ENCODE peak calls at places on chromosomes 7 and 10, in six cellular contexts. One of them, this sample, is unnamed.

GRCh38 chr7:102305414-102306268 is 19.0 kb downstream of the SH2B2 start:
- DNase-seq in activated CD8-positive, alpha-beta memory T cell treated with anti-CD3 and anti-CD28 coated beads, Interleukin-2, amount 50 U/mL, for 4 hours: no peak
- DNase-seq in stimulated activated CD4-positive, alpha-beta T cell treated with anti-CD3 and anti-CD28 coated beads, Interleukin-1b, Interleukin-23, amount 100 ng/mL, for 48 hours: no peak
- DNase-seq in activated effector memory CD4-positive, alpha-beta T cell treated with Interleukin-2 at 50 U/mL for 16 hours: no peak
- DNase-seq in ureter: no peak
- DNase-seq in AG04449: no peak
- DNase-seq in this sample: peak; percentile 67

GRCh38 chr10:126234630-126235029 is 153.6 kb downstream of the ADAM12 start:
- DNase-seq in activated CD8-positive, alpha-beta memory T cell treated with anti-CD3 and anti-CD28 coated beads, Interleukin-2, amount 50 U/mL, for 4 hours: no peak
- DNase-seq in stimulated activated CD4-positive, alpha-beta T cell treated with anti-CD3 and anti-CD28 coated beads, Interleukin-1b, Interleukin-23, amount 100 ng/mL, for 48 hours: no peak
- DNase-seq in activated effector memory CD4-positive, alpha-beta T cell treated with Interleukin-2 at 50 U/mL for 16 hours: no peak
- DNase-seq in ureter: no peak
- DNase-seq in AG04449: no peak
- DNase-seq in this sample: no peak

GRCh38 chr7:78528964-78529363 is 730.4 kb downstream of the PHTF2 start:
- DNase-seq in activated CD8-positive, alpha-beta memory T cell treated with anti-CD3 and anti-CD28 coated beads, Interleukin-2, amount 50 U/mL, for 4 hours: no peak
- DNase-seq in stimulated activated CD4-positive, alpha-beta T cell treated with anti-CD3 and anti-CD28 coated beads, Interleukin-1b, Interleukin-23, amount 100 ng/mL, for 48 hours: no peak
- DNase-seq in activated effector memory CD4-positive, alpha-beta T cell treated with Interleukin-2 at 50 U/mL for 16 hours: no peak
- DNase-seq in ureter: no peak
- DNase-seq in AG04449: no peak
- DNase-seq in this sample: no peak

GRCh38 chr7:2009541-2010001 is 223.2 kb downstream of the MAD1L1 start:
- DNase-seq in activated CD8-positive, alpha-beta memory T cell treated with anti-CD3 and anti-CD28 coated beads, Interleukin-2, amount 50 U/mL, for 4 hours: peak; percentile 8
- DNase-seq in stimulated activated CD4-positive, alpha-beta T cell treated with anti-CD3 and anti-CD28 coated beads, Interleukin-1b, Interleukin-23, amount 100 ng/mL, for 48 hours: no peak
- DNase-seq in activated effector memory CD4-positive, alpha-beta T cell treated with Interleukin-2 at 50 U/mL for 16 hours: no peak
- DNase-seq in ureter: no peak
- DNase-seq in AG04449: no peak
- DNase-seq in this sample: no peak

GRCh38 chr10:96255569-96256335 is 15.6 kb downstream of the BLNK start:
- DNase-seq in activated CD8-positive, alpha-beta memory T cell treated with anti-CD3 and anti-CD28 coated beads, Interleukin-2, amount 50 U/mL, for 4 hours: no peak
- DNase-seq in stimulated activated CD4-positive, alpha-beta T cell treated with anti-CD3 and anti-CD28 coated beads, Interleukin-1b, Interleukin-23, amount 100 ng/mL, for 48 hours: no peak
- DNase-seq in activated effector memory CD4-positive, alpha-beta T cell treated with Interleukin-2 at 50 U/mL for 16 hours: no peak
- DNase-seq in ureter: no peak
- DNase-seq in AG04449: no peak
- DNase-seq in this sample: no peak

GRCh38 chr7:32259917-32260596 is 189.8 kb upstream of the PDE1C start:
- DNase-seq in activated CD8-positive, alpha-beta memory T cell treated with anti-CD3 and anti-CD28 coated beads, Interleukin-2, amount 50 U/mL, for 4 hours: no peak
- DNase-seq in stimulated activated CD4-positive, alpha-beta T cell treated with anti-CD3 and anti-CD28 coated beads, Interleukin-1b, Interleukin-23, amount 100 ng/mL, for 48 hours: no peak
- DNase-seq in activated effector memory CD4-positive, alpha-beta T cell treated with Interleukin-2 at 50 U/mL for 16 hours: no peak
- DNase-seq in ureter: no peak
- DNase-seq in AG04449: no peak
- DNase-seq in this sample: peak; percentile 52

GRCh38 chr7:102840404-102840803 is 72.4 kb upstream of the LRRC17 start:
- DNase-seq in activated CD8-positive, alpha-beta memory T cell treated with anti-CD3 and anti-CD28 coated beads, Interleukin-2, amount 50 U/mL, for 4 hours: no peak
- DNase-seq in stimulated activated CD4-positive, alpha-beta T cell treated with anti-CD3 and anti-CD28 coated beads, Interleukin-1b, Interleukin-23, amount 100 ng/mL, for 48 hours: no peak
- DNase-seq in activated effector memory CD4-positive, alpha-beta T cell treated with Interleukin-2 at 50 U/mL for 16 hours: no peak
- DNase-seq in ureter: no peak
- DNase-seq in AG04449: no peak
- DNase-seq in this sample: no peak

GRCh38 chr10:102776779-102777417 is 33.1 kb downstream of the WBP1L start:
- DNase-seq in activated CD8-positive, alpha-beta memory T cell treated with anti-CD3 and anti-CD28 coated beads, Interleukin-2, amount 50 U/mL, for 4 hours: no peak
- DNase-seq in stimulated activated CD4-positive, alpha-beta T cell treated with anti-CD3 and anti-CD28 coated beads, Interleukin-1b, Interleukin-23, amount 100 ng/mL, for 48 hours: peak; percentile 30
- DNase-seq in activated effector memory CD4-positive, alpha-beta T cell treated with Interleukin-2 at 50 U/mL for 16 hours: no peak
- DNase-seq in ureter: peak; percentile 76
- DNase-seq in AG04449: peak; percentile 93
- DNase-seq in this sample: no peak

GRCh38 chr10:110226926-110227641 is 19.7 kb downstream of the MXI1 start:
- DNase-seq in activated CD8-positive, alpha-beta memory T cell treated with anti-CD3 and anti-CD28 coated beads, Interleukin-2, amount 50 U/mL, for 4 hours: peak; percentile 80
- DNase-seq in stimulated activated CD4-positive, alpha-beta T cell treated with anti-CD3 and anti-CD28 coated beads, Interleukin-1b, Interleukin-23, amount 100 ng/mL, for 48 hours: peak; percentile 57
- DNase-seq in activated effector memory CD4-positive, alpha-beta T cell treated with Interleukin-2 at 50 U/mL for 16 hours: peak; percentile 61
- DNase-seq in ureter: peak; percentile 82
- DNase-seq in AG04449: no peak
- DNase-seq in this sample: peak; percentile 90

GRCh38 chr7:111329367-111330234 is 232.7 kb downstream of the IMMP2L start:
- DNase-seq in activated CD8-positive, alpha-beta memory T cell treated with anti-CD3 and anti-CD28 coated beads, Interleukin-2, amount 50 U/mL, for 4 hours: no peak
- DNase-seq in stimulated activated CD4-positive, alpha-beta T cell treated with anti-CD3 and anti-CD28 coated beads, Interleukin-1b, Interleukin-23, amount 100 ng/mL, for 48 hours: no peak
- DNase-seq in activated effector memory CD4-positive, alpha-beta T cell treated with Interleukin-2 at 50 U/mL for 16 hours: no peak
- DNase-seq in ureter: no peak
- DNase-seq in AG04449: no peak
- DNase-seq in this sample: no peak

GRCh38 chr7:141841385-141841784 is at the start of gene PRSS37:
- DNase-seq in activated CD8-positive, alpha-beta memory T cell treated with anti-CD3 and anti-CD28 coated beads, Interleukin-2, amount 50 U/mL, for 4 hours: no peak
- DNase-seq in stimulated activated CD4-positive, alpha-beta T cell treated with anti-CD3 and anti-CD28 coated beads, Interleukin-1b, Interleukin-23, amount 100 ng/mL, for 48 hours: no peak
- DNase-seq in activated effector memory CD4-positive, alpha-beta T cell treated with Interleukin-2 at 50 U/mL for 16 hours: no peak
- DNase-seq in ureter: no peak
- DNase-seq in AG04449: no peak
- DNase-seq in this sample: no peak

GRCh38 chr7:27581906-27582305 is 80.8 kb downstream of the HIBADH start:
- DNase-seq in activated CD8-positive, alpha-beta memory T cell treated with anti-CD3 and anti-CD28 coated beads, Interleukin-2, amount 50 U/mL, for 4 hours: no peak
- DNase-seq in stimulated activated CD4-positive, alpha-beta T cell treated with anti-CD3 and anti-CD28 coated beads, Interleukin-1b, Interleukin-23, amount 100 ng/mL, for 48 hours: no peak
- DNase-seq in activated effector memory CD4-positive, alpha-beta T cell treated with Interleukin-2 at 50 U/mL for 16 hours: no peak
- DNase-seq in ureter: no peak
- DNase-seq in AG04449: no peak
- DNase-seq in this sample: no peak

GRCh38 chr7:128014864-128015263 is 16.4 kb downstream of the LRRC4 start:
- DNase-seq in activated CD8-positive, alpha-beta memory T cell treated with anti-CD3 and anti-CD28 coated beads, Interleukin-2, amount 50 U/mL, for 4 hours: no peak
- DNase-seq in stimulated activated CD4-positive, alpha-beta T cell treated with anti-CD3 and anti-CD28 coated beads, Interleukin-1b, Interleukin-23, amount 100 ng/mL, for 48 hours: no peak
- DNase-seq in activated effector memory CD4-positive, alpha-beta T cell treated with Interleukin-2 at 50 U/mL for 16 hours: no peak
- DNase-seq in ureter: no peak
- DNase-seq in AG04449: no peak
- DNase-seq in this sample: no peak

GRCh38 chr10:80210259-80210658 is 4.9 kb upstream of the ANXA11 start:
- DNase-seq in activated CD8-positive, alpha-beta memory T cell treated with anti-CD3 and anti-CD28 coated beads, Interleukin-2, amount 50 U/mL, for 4 hours: no peak
- DNase-seq in stimulated activated CD4-positive, alpha-beta T cell treated with anti-CD3 and anti-CD28 coated beads, Interleukin-1b, Interleukin-23, amount 100 ng/mL, for 48 hours: no peak
- DNase-seq in activated effector memory CD4-positive, alpha-beta T cell treated with Interleukin-2 at 50 U/mL for 16 hours: no peak
- DNase-seq in ureter: no peak
- DNase-seq in AG04449: no peak
- DNase-seq in this sample: no peak

GRCh38 chr10:29105516-29106215 is 183.2 kb upstream of the LYZL1 start:
- DNase-seq in activated CD8-positive, alpha-beta memory T cell treated with anti-CD3 and anti-CD28 coated beads, Interleukin-2, amount 50 U/mL, for 4 hours: no peak
- DNase-seq in stimulated activated CD4-positive, alpha-beta T cell treated with anti-CD3 and anti-CD28 coated beads, Interleukin-1b, Interleukin-23, amount 100 ng/mL, for 48 hours: no peak
- DNase-seq in activated effector memory CD4-positive, alpha-beta T cell treated with Interleukin-2 at 50 U/mL for 16 hours: no peak
- DNase-seq in ureter: no peak
- DNase-seq in AG04449: no peak
- DNase-seq in this sample: no peak